ENCODE peak calls at places on chromosome 4, in ten cellular contexts. P, Y, I, T, X, K, D, V, C and G are unnamed samples.

GRCh38 chr4:4430492-4431195 is 43.7 kb downstream of the NSG1 start:
- DNase-seq in P (no peak), Y (peak), I (no peak), T (no peak), X (no peak), K (no peak), D (no peak), V (peak), C (no peak), G (peak)

GRCh38 chr4:19224820-19225219 is 1026.9 kb upstream of the SLIT2 start:
- DNase-seq in P (no peak), Y (peak), I (no peak), T (no peak), X (no peak), K (no peak), D (no peak), V (no peak), C (no peak), G (no peak)

GRCh38 chr4:38354421-38354820 is 309.6 kb upstream of the KLF3 start:
- DNase-seq in P (no peak), Y (no peak), I (no peak), T (no peak), X (no peak), K (no peak), D (no peak), V (no peak), C (no peak), G (no peak)

GRCh38 chr4:166153539-166153938 is 280.5 kb downstream of the TLL1 start:
- DNase-seq in P (peak), Y (no peak), I (no peak), T (no peak), X (no peak), K (no peak), D (no peak), V (peak), C (no peak), G (no peak)

GRCh38 chr4:101337688-101338087 is 9.6 kb downstream of the PPP3CA start:
- DNase-seq in P (no peak), Y (no peak), I (no peak), T (no peak), X (no peak), K (no peak), D (no peak), V (no peak), C (no peak), G (no peak)

GRCh38 chr4:99710020-99710419 is 52.4 kb upstream of the C4orf54 start:
- DNase-seq in P (no peak), Y (no peak), I (no peak), T (no peak), X (no peak), K (no peak), D (no peak), V (no peak), C (no peak), G (no peak)

GRCh38 chr4:173821031-173821430 is 291.0 kb upstream of the HAND2 start:
- DNase-seq in P (no peak), Y (no peak), I (no peak), T (no peak), X (no peak), K (no peak), D (no peak), V (no peak), C (no peak), G (no peak)

GRCh38 chr4:53510316-53510715 is 81.0 kb downstream of the LNX1 start:
- DNase-seq in P (no peak), Y (no peak), I (no peak), T (no peak), X (no peak), K (no peak), D (no peak), V (no peak), C (no peak), G (no peak)

GRCh38 chr4:113758361-113758760 is 3.2 kb downstream of the CAMK2D start:
- DNase-seq in P (no peak), Y (no peak), I (no peak), T (no peak), X (no peak), K (no peak), D (no peak), V (no peak), C (no peak), G (no peak)

GRCh38 chr4:77758804-77759203 is 60.4 kb downstream of the CNOT6L start:
- DNase-seq in P (no peak), Y (no peak), I (no peak), T (no peak), X (no peak), K (no peak), D (no peak), V (no peak), C (no peak), G (no peak)

GRCh38 chr4:152968806-152969394 is 32.8 kb downstream of the FHDC1 start:
- DNase-seq in P (no peak), Y (no peak), I (no peak), T (no peak), X (no peak), K (no peak), D (no peak), V (no peak), C (no peak), G (peak)

GRCh38 chr4:66639361-66639760 is 905.9 kb downstream of the CENPC start:
- DNase-seq in P (no peak), Y (no peak), I (no peak), T (no peak), X (no peak), K (no peak), D (no peak), V (no peak), C (no peak), G (no peak)

GRCh38 chr4:92519727-92520126 is 216.0 kb downstream of the GRID2 start:
- DNase-seq in P (no peak), Y (no peak), I (no peak), T (no peak), X (no peak), K (no peak), D (no peak), V (no peak), C (no peak), G (no peak)

GRCh38 chr4:155667538-155668511 is 1.2 kb downstream of the GUCY1A1 start:
- DNase-seq in P (no peak), Y (no peak), I (peak), T (peak), X (peak), K (peak), D (no peak), V (peak), C (no peak), G (peak)

GRCh38 chr4:91319869-91320268 is 983.9 kb upstream of the GRID2 start:
- DNase-seq in P (no peak), Y (no peak), I (no peak), T (no peak), X (no peak), K (no peak), D (no peak), V (no peak), C (no peak), G (no peak)

GRCh38 chr4:8838911-8839431 is 32.7 kb downstream of the HMX1 start:
- DNase-seq in P (no peak), Y (no peak), I (no peak), T (no peak), X (no peak), K (no peak), D (no peak), V (peak), C (no peak), G (no peak)

GRCh38 chr4:77579406-77580076 is 26.1 kb upstream of the CXCL13 start:
- DNase-seq in P (no peak), Y (peak), I (no peak), T (no peak), X (no peak), K (no peak), D (no peak), V (no peak), C (no peak), G (no peak)

GRCh38 chr4:87679449-87680169 is 29.5 kb downstream of the DMP1 start:
- DNase-seq in P (peak), Y (peak), I (peak), T (peak), X (peak), K (peak), D (peak), V (peak), C (no peak), G (no peak)

GRCh38 chr4:67437974-67438713 is 107.2 kb downstream of the CENPC start:
- DNase-seq in P (no peak), Y (no peak), I (no peak), T (no peak), X (no peak), K (no peak), D (no peak), V (no peak), C (no peak), G (no peak)

GRCh38 chr4:8855781-8856245 is 15.8 kb downstream of the HMX1 start:
- DNase-seq in P (no peak), Y (no peak), I (no peak), T (no peak), X (no peak), K (peak), D (no peak), V (no peak), C (no peak), G (no peak)

GRCh38 chr4:22268350-22269025 is 247.4 kb downstream of the ADGRA3 start:
- DNase-seq in P (no peak), Y (no peak), I (no peak), T (no peak), X (no peak), K (no peak), D (no peak), V (no peak), C (no peak), G (no peak)

GRCh38 chr4:118389731-118390520 is 37.1 kb upstream of the PRSS12 start:
- DNase-seq in P (no peak), Y (no peak), I (no peak), T (no peak), X (no peak), K (no peak), D (no peak), V (no peak), C (no peak), G (no peak)

GRCh38 chr4:100306018-100306417 is 115.8 kb upstream of the DDIT4L start:
- DNase-seq in P (no peak), Y (no peak), I (no peak), T (no peak), X (no peak), K (no peak), D (no peak), V (no peak), C (no peak), G (no peak)

GRCh38 chr4:85825937-85826678 is 351.2 kb downstream of the ARHGAP24 start:
- DNase-seq in P (no peak), Y (no peak), I (peak), T (no peak), X (no peak), K (peak), D (peak), V (no peak), C (no peak), G (no peak)

GRCh38 chr4:11441182-11441556 is 12.5 kb upstream of the HS3ST1 start:
- DNase-seq in P (no peak), Y (no peak), I (no peak), T (no peak), X (no peak), K (no peak), D (no peak), V (no peak), C (no peak), G (no peak)

GRCh38 chr4:11440481-11441181 is 11.9 kb upstream of the HS3ST1 start:
- DNase-seq in P (no peak), Y (no peak), I (no peak), T (no peak), X (no peak), K (no peak), D (no peak), V (no peak), C (no peak), G (no peak)

GRCh38 chr4:11451720-11452119 is 23.0 kb upstream of the HS3ST1 start:
- DNase-seq in P (no peak), Y (no peak), I (no peak), T (no peak), X (no peak), K (no peak), D (no peak), V (no peak), C (no peak), G (no peak)

DNA sequence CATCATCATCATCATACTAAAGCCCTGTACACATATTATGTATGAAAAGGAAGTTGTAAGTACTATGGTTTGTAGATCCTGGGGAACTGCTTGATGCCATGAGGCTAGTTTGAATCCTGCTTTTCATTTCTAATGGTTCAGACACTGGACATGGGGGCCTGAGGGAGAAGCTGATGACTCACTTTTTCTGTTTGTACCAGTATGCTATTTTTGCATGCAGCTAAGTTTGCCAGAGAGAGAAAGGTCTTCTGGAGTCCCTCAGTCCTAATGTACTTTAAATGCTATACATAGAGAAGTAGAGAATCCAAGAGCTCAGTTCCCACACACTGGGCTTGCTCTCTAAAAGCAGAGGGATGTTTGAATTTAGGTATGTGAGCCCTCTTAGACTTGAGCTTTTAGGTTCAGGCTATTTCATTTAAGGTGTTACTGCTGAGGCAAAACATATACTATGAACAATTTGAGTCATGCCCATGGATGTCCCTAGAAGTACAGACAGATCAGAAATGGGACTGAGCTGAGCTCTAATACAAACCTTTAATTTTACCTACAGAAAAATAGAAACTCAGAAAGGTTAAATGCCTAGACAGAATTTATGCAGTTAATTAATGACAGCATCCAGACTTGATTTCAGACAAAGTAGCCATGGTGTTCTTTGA is 17.6 kb upstream of the HS3ST1 start:
- DNase-seq in P (no peak), Y (no peak), I (no peak), T (no peak), X (no peak), K (no peak), D (no peak), V (no peak), C (no peak), G (no peak)
- H3K27ac ChIP-seq in P (no peak), Y (peak), I (peak), T (no peak), X (peak), K (no peak), D (no peak), V (no peak), C (no peak), G (no peak)

GRCh38 chr4:186068581-186069402 is at the start of gene TLR3:
- DNase-seq in P (no peak), Y (no peak), I (no peak), T (no peak), X (no peak), K (peak), D (no peak), V (no peak), C (no peak), G (no peak)
- H3K4me3 ChIP-seq in P (peak), Y (peak), I (peak), T (peak), X (peak), K (no peak), D (no peak), V (peak), C (peak), G (peak)

DNA sequence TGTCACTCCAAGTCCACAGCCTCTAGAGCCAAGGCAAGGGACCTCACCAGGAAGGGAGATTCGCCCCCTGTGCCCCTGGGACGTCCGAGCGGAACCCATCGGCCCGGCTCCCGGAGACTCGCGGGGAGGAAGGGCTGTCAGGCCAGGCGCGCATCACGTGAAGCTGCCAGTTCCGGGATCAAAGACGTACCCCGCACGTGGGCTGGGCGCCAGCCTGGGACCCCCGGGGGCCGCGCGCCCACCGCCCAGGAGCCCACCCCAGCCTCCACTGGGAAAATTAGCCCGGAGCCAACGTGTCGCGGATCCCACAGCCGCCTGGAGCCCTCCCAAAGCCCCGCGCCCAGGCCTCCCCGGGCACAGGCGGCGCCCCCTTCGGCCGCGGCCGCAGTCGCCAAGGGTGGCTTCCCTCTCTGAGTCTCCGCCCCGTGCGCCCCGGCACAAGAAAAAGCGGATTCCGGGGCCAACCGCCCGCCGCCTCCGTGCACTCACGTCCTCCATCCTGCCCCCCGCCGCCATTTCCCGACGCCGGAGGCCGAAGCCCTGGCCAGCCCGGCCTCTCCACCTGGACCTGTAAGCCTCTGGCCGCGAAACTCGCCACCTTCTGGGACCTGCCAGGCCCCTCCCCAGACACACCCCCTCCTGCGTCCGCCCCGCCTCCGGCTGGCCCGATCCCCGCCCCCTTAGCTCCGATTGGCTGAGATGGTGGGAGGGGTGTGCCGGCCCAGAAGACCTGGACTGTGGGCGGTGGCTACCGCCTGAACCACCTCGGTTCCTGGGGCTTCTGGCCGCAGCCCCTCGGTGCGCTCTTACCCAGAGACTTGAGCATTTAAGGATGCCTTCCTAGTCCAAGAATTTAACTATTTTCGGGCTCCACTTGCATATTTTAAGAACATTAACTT is at the start of gene TMEM192:
- DNase-seq in P (peak), Y (peak), I (peak), T (peak), X (peak), K (peak), D (peak), V (peak), C (peak), G (peak)
- TF ChIP-seq POLR2A in P (peak), Y (no peak), I (no peak), T (peak), X (peak), K (peak), D (peak), V (peak), C (no peak), G (peak)

DNA sequence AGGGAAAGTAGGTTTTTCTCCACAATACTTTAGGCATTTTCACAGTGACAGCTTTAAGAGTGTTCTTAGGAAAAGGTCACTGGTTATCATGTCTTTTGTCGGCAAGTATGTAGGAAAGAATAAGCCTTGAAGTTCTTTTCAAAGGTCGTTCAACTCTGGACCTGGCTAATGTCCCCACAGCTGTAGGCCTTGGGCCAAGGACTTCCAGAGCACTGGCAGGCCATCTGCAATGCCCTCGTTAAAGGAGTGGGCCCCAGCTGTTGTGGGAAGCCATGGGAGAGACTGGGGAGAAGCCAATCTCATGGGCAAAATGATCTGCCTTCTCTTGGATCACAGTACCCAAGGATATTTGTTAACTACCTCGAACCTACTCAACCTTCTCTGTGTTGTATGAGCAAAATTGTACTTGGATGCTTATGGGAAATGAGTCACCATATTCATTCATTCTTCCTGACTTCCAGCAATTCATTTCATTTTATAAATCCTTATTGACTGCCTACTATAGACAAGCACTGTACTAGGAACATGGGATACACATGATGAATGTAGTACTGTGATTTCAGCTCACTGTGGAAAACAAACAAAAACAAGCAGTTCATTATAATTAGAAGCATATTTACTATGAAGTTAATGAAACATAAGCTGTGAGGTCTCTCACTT is 141.1 kb upstream of the KIT start:
- DNase-seq in P (no peak), Y (no peak), I (no peak), T (peak), X (no peak), K (no peak), D (no peak), V (no peak), C (no peak), G (no peak)
- H3K27ac ChIP-seq in P (no peak), Y (no peak), I (no peak), T (no peak), X (no peak), K (no peak), D (no peak), V (no peak), C (no peak), G (no peak)

DNA sequence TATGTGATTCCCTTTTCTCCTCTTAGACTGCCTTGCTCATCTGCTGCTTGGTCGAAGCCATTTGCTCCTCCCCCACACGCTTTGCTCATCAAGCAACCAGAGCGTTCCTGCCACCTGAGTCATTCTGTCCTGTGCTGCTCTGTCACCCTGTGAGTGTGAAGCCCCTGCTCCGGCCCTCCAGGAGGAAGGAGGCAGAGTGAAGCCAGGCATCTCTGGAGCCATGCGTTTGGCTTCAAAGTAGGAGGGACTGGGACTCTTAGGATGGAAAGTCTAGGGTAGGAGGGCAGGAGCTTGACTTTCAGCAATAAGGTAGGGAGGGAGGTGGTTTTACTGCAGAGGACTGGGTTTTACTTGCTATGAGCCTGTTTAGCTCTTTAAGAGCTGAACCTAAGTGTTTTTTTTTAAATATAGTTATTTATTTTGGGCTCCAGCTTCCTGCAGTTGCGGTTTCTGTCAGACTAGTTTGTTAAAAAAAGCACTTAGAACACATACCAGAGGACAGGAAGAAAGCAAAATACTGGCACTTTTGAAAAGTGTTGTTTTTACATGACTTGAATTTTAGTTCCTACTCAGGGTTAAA is 63.6 kb downstream of the SPINK2 start:
- DNase-seq in P (peak), Y (peak), I (peak), T (no peak), X (peak), K (peak), D (peak), V (peak), C (peak), G (peak)
- H3K4me3 ChIP-seq in P (no peak), Y (no peak), I (no peak), T (no peak), X (no peak), K (no peak), D (no peak), V (no peak), C (no peak), G (no peak)